ENCODE peak calls at places on chromosomes 3 and 15, in ten cellular contexts. I is hepatocyte, L is H9, Z is HCT116, U is HepG2, R is neuronal stem cell, S is mesenchymal stem cell, K is GM23248, N is endothelial cell of umbilical vein, C is fibroblast of lung. P is an unnamed sample.

GRCh38 chr3:179098388-179099077 is 26.9 kb upstream of the ZMAT3 start:
- DNase-seq in I (peak), L (no peak), Z (no peak), U (no peak), R (no peak), S (peak), K (peak), N (no peak), C (peak), P (no peak)

GRCh38 chr3:15805756-15806266 is 8.0 kb upstream of the ANKRD28 start:
- DNase-seq in I (no peak), L (no peak), Z (no peak), U (no peak), R (no peak), S (peak), K (peak), N (peak), C (peak), P (no peak)

GRCh38 chr3:123262226-123262625 is 60.5 kb downstream of the SEC22A start:
- DNase-seq in I (no peak), L (no peak), Z (no peak), U (no peak), R (no peak), S (no peak), K (no peak), N (no peak), C (no peak), P (no peak)

GRCh38 chr3:52047295-52047960 is 8.9 kb downstream of the DUSP7 start:
- DNase-seq in I (no peak), L (no peak), Z (no peak), U (no peak), R (no peak), S (no peak), K (peak), N (peak), C (no peak), P (no peak)

GRCh38 chr3:122679467-122680291 is 960 bp upstream of the PARP14 start:
- DNase-seq in I (peak), L (peak), Z (no peak), U (no peak), R (no peak), S (peak), K (peak), N (peak), C (no peak), P (peak)

GRCh38 chr3:111735271-111735758 is 123.8 kb upstream of the PHLDB2 start:
- DNase-seq in I (peak), L (no peak), Z (peak), U (peak), R (no peak), S (peak), K (peak), N (peak), C (peak), P (no peak)

GRCh38 chr3:32510075-32510724 is 7.5 kb upstream of the CMTM6 start:
- DNase-seq in I (peak), L (peak), Z (peak), U (peak), R (peak), S (peak), K (peak), N (peak), C (peak), P (peak)

GRCh38 chr15:60635507-60636352 is 156.8 kb upstream of the ICE2 start:
- DNase-seq in I (no peak), L (no peak), Z (no peak), U (no peak), R (no peak), S (no peak), K (no peak), N (peak), C (no peak), P (no peak)

GRCh38 chr3:10554746-10555145 is 49.4 kb upstream of the ATP2B2 start:
- DNase-seq in I (no peak), L (peak), Z (no peak), U (no peak), R (no peak), S (no peak), K (no peak), N (no peak), C (no peak), P (no peak)

GRCh38 chr15:52397118-52397517 is 101.5 kb upstream of the MYO5C start:
- DNase-seq in I (no peak), L (no peak), Z (no peak), U (no peak), R (no peak), S (no peak), K (no peak), N (no peak), C (no peak), P (no peak)

GRCh38 chr3:30462725-30463124 is 143.7 kb upstream of the TGFBR2 start:
- DNase-seq in I (no peak), L (no peak), Z (no peak), U (no peak), R (no peak), S (no peak), K (no peak), N (peak), C (peak), P (no peak)

DNA sequence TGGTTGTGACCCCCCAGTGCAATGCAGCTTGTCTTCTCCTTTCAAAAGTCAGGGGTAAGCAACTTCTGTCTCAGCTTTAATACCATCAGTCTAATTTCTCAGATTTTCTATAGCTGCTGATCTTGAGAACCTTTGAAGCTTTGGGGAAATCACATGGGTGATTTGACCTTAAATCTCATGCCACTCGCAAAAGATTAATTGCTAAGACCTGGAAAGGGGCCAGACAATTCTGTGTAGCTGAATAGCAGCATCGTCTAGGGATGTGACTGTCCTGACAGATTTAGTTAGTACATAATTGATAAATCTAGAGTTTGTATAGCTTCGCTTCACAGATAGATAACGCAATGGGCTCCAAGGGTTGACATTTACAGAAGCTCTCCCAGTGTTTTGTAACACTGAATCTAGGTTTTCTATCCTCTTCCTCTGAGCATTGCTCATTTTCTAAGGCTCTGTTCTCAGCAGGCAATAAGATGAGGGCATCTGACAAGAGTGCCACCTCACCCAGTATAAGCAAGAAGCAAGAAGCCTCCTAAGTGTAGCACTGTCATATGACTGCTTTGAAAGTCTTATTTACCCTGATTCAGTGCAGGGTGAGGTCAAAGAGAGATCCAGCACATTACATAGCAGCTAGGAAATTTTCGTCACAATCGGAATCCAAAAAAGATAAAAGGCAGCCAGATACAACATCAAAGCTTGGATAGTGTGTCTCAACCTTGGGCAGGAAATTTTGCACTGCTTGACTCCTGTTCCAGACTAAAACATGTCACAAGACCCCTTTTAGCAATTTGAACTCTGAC is 47.7 kb upstream of the DUT start:
- DNase-seq in I (no peak), L (no peak), Z (no peak), U (peak), R (no peak), S (peak), K (no peak), N (no peak), C (peak), P (no peak)
- H2AFZ ChIP-seq in I (no peak), L (peak), Z (no peak), U (no peak), R (no peak), S (no peak), K (no peak), N (no peak), C (no peak), P (peak)

GRCh38 chr3:14411166-14411526 is 8.7 kb downstream of the SLC6A6 start:
- DNase-seq in I (no peak), L (no peak), Z (no peak), U (no peak), R (no peak), S (no peak), K (no peak), N (no peak), C (no peak), P (no peak)

GRCh38 chr3:14410501-14411165 is 8.2 kb downstream of the SLC6A6 start:
- DNase-seq in I (no peak), L (no peak), Z (no peak), U (peak), R (no peak), S (peak), K (peak), N (peak), C (peak), P (no peak)

GRCh38 chr3:14411988-14412387 is 9.6 kb downstream of the SLC6A6 start:
- DNase-seq in I (no peak), L (peak), Z (no peak), U (no peak), R (no peak), S (peak), K (no peak), N (no peak), C (no peak), P (peak)

GRCh38 chr3:14412831-14413380 is 10.5 kb downstream of the SLC6A6 start:
- DNase-seq in I (no peak), L (peak), Z (no peak), U (no peak), R (no peak), S (peak), K (no peak), N (no peak), C (no peak), P (peak)

GRCh38 chr3:14410106-14410500 is 7.7 kb downstream of the SLC6A6 start:
- DNase-seq in I (no peak), L (no peak), Z (no peak), U (no peak), R (no peak), S (no peak), K (no peak), N (no peak), C (no peak), P (no peak)
- H2AFZ ChIP-seq in I (no peak), L (no peak), Z (no peak), U (no peak), R (no peak), S (no peak), K (no peak), N (no peak), C (no peak), P (no peak)

DNA sequence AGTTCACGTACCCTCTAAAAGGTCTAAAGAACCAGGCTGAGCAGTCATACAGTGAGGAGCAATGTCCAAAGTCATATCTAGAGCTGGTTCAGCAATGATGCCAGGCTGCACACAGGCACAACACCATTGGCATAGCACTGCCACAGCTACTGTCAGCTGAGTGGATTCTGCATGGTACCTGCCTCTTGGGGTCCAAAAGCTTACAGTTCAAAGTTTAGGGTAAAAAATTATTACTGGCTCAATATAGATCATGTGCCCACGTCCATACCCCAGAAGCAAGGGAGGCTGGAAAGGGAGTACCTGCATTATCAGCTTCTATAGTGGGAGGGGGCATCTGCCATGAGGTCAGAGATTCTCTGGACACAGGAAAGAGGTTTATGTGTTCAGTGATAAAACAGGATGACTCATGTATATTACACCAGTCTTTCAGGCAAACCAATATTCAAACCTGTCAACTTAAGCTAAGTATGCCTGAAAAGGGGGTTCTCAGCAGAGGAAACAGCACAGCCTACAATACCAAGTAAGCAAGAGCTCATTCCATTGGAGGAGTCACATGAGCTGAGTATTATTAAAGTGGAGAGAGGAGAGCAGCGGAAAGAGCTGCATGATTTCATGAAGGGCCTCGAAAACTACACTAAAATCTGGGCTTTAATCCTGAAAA is 99.0 kb downstream of the ANO10 start:
- DNase-seq in I (peak), L (no peak), Z (no peak), U (peak), R (no peak), S (peak), K (peak), N (no peak), C (peak), P (no peak)
- H2AFZ ChIP-seq in I (no peak), L (no peak), Z (no peak), U (no peak), R (no peak), S (no peak), K (no peak), N (no peak), C (no peak), P (no peak)

GRCh38 chr3:193975072-193975535 is 160.8 kb upstream of the HES1 start:
- DNase-seq in I (no peak), L (peak), Z (no peak), U (peak), R (peak), S (peak), K (no peak), N (no peak), C (no peak), P (peak)
- H2AFZ ChIP-seq in I (peak), L (no peak), Z (no peak), U (no peak), R (peak), S (no peak), K (no peak), N (no peak), C (no peak), P (no peak)

P was measured in neural progenitor cell.